ENCODE peak calls at places on chromosomes 16 and 17, in eight cellular contexts. K, J, P, H, W, O, G and M are unnamed samples.

GRCh38 chr17:66514227-66514806 is 211.9 kb downstream of the PRKCA start:
- DNase-seq in K (no peak), J (no peak), P (no peak), H (no peak), W (no peak), O (no peak), G (no peak), M (no peak)

GRCh38 chr16:82655315-82655714 is 28.5 kb downstream of the CDH13 start:
- DNase-seq in K (peak; percentile 77), J (peak; percentile 40), P (peak; percentile 90), H (no peak), W (no peak), O (peak; percentile 18), G (no peak), M (no peak)

GRCh38 chr17:75131278-75132017 is at the start of gene NT5C:
- DNase-seq in K (peak; percentile 91), J (peak; percentile 48), P (peak; percentile 84), H (no peak), W (peak; percentile 79), O (peak; percentile 82), G (peak; percentile 89), M (peak; percentile 93)

GRCh38 chr17:48961516-48962233 is 6.7 kb downstream of the GIP start:
- DNase-seq in K (peak; percentile 81), J (no peak), P (peak; percentile 67), H (no peak), W (no peak), O (no peak), G (peak; percentile 25), M (peak; percentile 70)

GRCh38 chr17:77527394-77527793 is 386.6 kb downstream of the SEC14L1 start:
- DNase-seq in K (peak; percentile 33), J (no peak), P (no peak), H (no peak), W (peak; percentile 48), O (no peak), G (no peak), M (peak; percentile 65)

GRCh38 chr17:37446027-37446426 is 39.3 kb downstream of the TADA2A start:
- DNase-seq in K (peak; percentile 86), J (no peak), P (peak; percentile 71), H (peak; percentile 70), W (peak; percentile 42), O (no peak), G (no peak), M (peak; percentile 40)

GRCh38 chr17:76458580-76459490 is 5.9 kb upstream of the UBE2O start:
- DNase-seq in K (peak; percentile 75), J (no peak), P (peak; percentile 73), H (no peak), W (no peak), O (peak; percentile 76), G (peak; percentile 43), M (peak; percentile 65)

GRCh38 chr17:57970706-57971105 is 15.5 kb upstream of the CUEDC1 start:
- DNase-seq in K (no peak), J (no peak), P (no peak), H (no peak), W (no peak), O (no peak), G (no peak), M (no peak)

GRCh38 chr16:27232061-27232841 is 28.9 kb downstream of the KDM8 start:
- DNase-seq in K (no peak), J (no peak), P (no peak), H (no peak), W (no peak), O (no peak), G (peak; percentile 37), M (no peak)

GRCh38 chr16:79093554-79093967 is 507.0 kb downstream of the MAF start:
- DNase-seq in K (peak; percentile 7), J (no peak), P (no peak), H (no peak), W (no peak), O (peak; percentile 28), G (peak; percentile 71), M (no peak)

GRCh38 chr17:83125515-83126274 is 46.3 kb downstream of the METRNL start:
- DNase-seq in K (no peak), J (no peak), P (no peak), H (no peak), W (no peak), O (peak; percentile 72), G (peak; percentile 68), M (no peak)

GRCh38 chr16:86396318-86396882 is 113.9 kb upstream of the FOXF1 start:
- DNase-seq in K (peak; percentile 81), J (no peak), P (peak; percentile 28), H (no peak), W (no peak), O (no peak), G (no peak), M (no peak)

GRCh38 chr17:8310601-8311123 is 621 bp downstream of the ARHGEF15 start:
- DNase-seq in K (no peak), J (no peak), P (no peak), H (no peak), W (no peak), O (no peak), G (peak; percentile 61), M (no peak)

GRCh38 chr16:89764711-89765201 is 43.4 kb downstream of the ZNF276 start:
- DNase-seq in K (no peak), J (no peak), P (no peak), H (no peak), W (no peak), O (peak; percentile 73), G (no peak), M (no peak)

GRCh38 chr17:38798614-38799500 is 499 bp downstream of the PIP4K2B start:
- DNase-seq in K (peak; percentile 66), J (peak; percentile 37), P (peak; percentile 50), H (no peak), W (peak; percentile 53), O (peak; percentile 42), G (no peak), M (peak; percentile 71)

GRCh38 chr17:9922012-9922848 is 17.2 kb upstream of the RCVRN start:
- DNase-seq in K (no peak), J (no peak), P (no peak), H (no peak), W (no peak), O (no peak), G (no peak), M (no peak)

GRCh38 chr17:60502145-60502544 is 23.9 kb downstream of the APPBP2 start:
- DNase-seq in K (no peak), J (no peak), P (no peak), H (no peak), W (no peak), O (no peak), G (no peak), M (no peak)

GRCh38 chr17:40559016-40559853 is 6.0 kb downstream of the CCR7 start:
- DNase-seq in K (no peak), J (no peak), P (no peak), H (no peak), W (no peak), O (no peak), G (no peak), M (no peak)

GRCh38 chr17:19415806-19416775 is 5.1 kb downstream of the RNF112 start:
- DNase-seq in K (no peak), J (no peak), P (no peak), H (no peak), W (peak; percentile 71), O (no peak), G (no peak), M (no peak)

GRCh38 chr17:73747221-73748002 is 103.2 kb upstream of the SDK2 start:
- DNase-seq in K (no peak), J (no peak), P (no peak), H (no peak), W (no peak), O (peak; percentile 77), G (no peak), M (peak; percentile 84)

GRCh38 chr17:6648181-6648580 is 3.2 kb downstream of the MED31 start:
- DNase-seq in K (no peak), J (no peak), P (peak; percentile 57), H (no peak), W (peak; percentile 18), O (no peak), G (no peak), M (peak; percentile 44)

GRCh38 chr17:27322690-27323508 is 29.0 kb downstream of the WSB1 start:
- DNase-seq in K (no peak), J (no peak), P (no peak), H (no peak), W (no peak), O (no peak), G (no peak), M (peak; percentile 52)

GRCh38 chr16:73068546-73069401 is 20.8 kb upstream of the ZFHX3 start:
- DNase-seq in K (peak; percentile 81), J (no peak), P (peak; percentile 74), H (peak; percentile 94), W (peak; percentile 12), O (peak; percentile 74), G (peak; percentile 79), M (no peak)

GRCh38 chr16:87368029-87368765 is 15.4 kb downstream of the FBXO31 start:
- DNase-seq in K (no peak), J (no peak), P (no peak), H (no peak), W (no peak), O (peak; percentile 31), G (peak; percentile 52), M (no peak)

GRCh38 chr17:42246515-42246914 is 29.7 kb downstream of the STAT5B start:
- DNase-seq in K (peak; percentile 48), J (no peak), P (no peak), H (no peak), W (no peak), O (peak; percentile 71), G (no peak), M (no peak)

GRCh38 chr17:14299261-14300093 is 1.4 kb upstream of the HS3ST3B1 start:
- DNase-seq in K (peak; percentile 65), J (peak; percentile 33), P (no peak), H (no peak), W (no peak), O (peak; percentile 33), G (peak; percentile 76), M (peak; percentile 46)